ENCODE peak calls at places on chromosome 22, in ten cellular contexts. X is fibroblast of lung, F is brain microvascular endothelial cell, D is AG04449, O is cardiac fibroblast, B is pancreas, N is lung, S is HFF-Myc, W is AG04450, H is hepatocyte. I is an unnamed sample.

GRCh38 chr22:30208631-30209603 is 37.6 kb downstream of the LIF start:
- DNase-seq in X (peak; percentile 95), F (peak; percentile 89), D (peak; percentile 24), O (peak; percentile 88), B (peak; percentile 63), N (no peak), S (peak; percentile 72), W (peak; percentile 86), H (peak; percentile 89), I (no peak)

GRCh38 chr22:46072030-46072881 is 78.1 kb upstream of the PPARA start:
- DNase-seq in X (peak; percentile 69), F (no peak), D (no peak), O (peak; percentile 54), B (peak; percentile 80), N (peak; percentile 74), S (no peak), W (no peak), H (peak; percentile 78), I (no peak)

GRCh38 chr22:19718255-19719054 is 4.2 kb downstream of the SEPTIN5 start:
- DNase-seq in X (no peak), F (no peak), D (no peak), O (no peak), B (peak; percentile 41), N (no peak), S (no peak), W (no peak), H (no peak), I (no peak)

GRCh38 chr22:19559324-19559811 is 35.2 kb upstream of the CLDN5 start:
- DNase-seq in X (no peak), F (no peak), D (no peak), O (no peak), B (no peak), N (no peak), S (no peak), W (no peak), H (no peak), I (no peak)

GRCh38 chr22:44172370-44173108 is 8.2 kb upstream of the PARVG start:
- DNase-seq in X (no peak), F (peak; percentile 6), D (no peak), O (no peak), B (no peak), N (peak; percentile 76), S (no peak), W (no peak), H (no peak), I (no peak)

GRCh38 chr22:29689201-29689871 is 30.5 kb upstream of the CABP7 start:
- DNase-seq in X (no peak), F (no peak), D (no peak), O (no peak), B (no peak), N (no peak), S (no peak), W (no peak), H (no peak), I (no peak)

GRCh38 chr22:42967933-42968332 is 47.0 kb downstream of the PACSIN2 start:
- DNase-seq in X (no peak), F (no peak), D (no peak), O (peak; percentile 47), B (no peak), N (peak; percentile 64), S (no peak), W (no peak), H (no peak), I (no peak)

GRCh38 chr22:40213478-40213877 is 35.8 kb downstream of the TNRC6B start:
- DNase-seq in X (no peak), F (no peak), D (no peak), O (peak; percentile 20), B (no peak), N (no peak), S (no peak), W (no peak), H (no peak), I (no peak)

GRCh38 chr22:20624161-20624616 is 116.8 kb downstream of the MED15 start:
- DNase-seq in X (peak; percentile 16), F (peak; percentile 14), D (no peak), O (peak; percentile 12), B (no peak), N (no peak), S (no peak), W (no peak), H (no peak), I (no peak)

GRCh38 chr22:46802608-46803027 is 40.2 kb downstream of the TBC1D22A start:
- DNase-seq in X (no peak), F (no peak), D (no peak), O (no peak), B (no peak), N (no peak), S (no peak), W (no peak), H (no peak), I (no peak)

GRCh38 chr22:40487663-40488249 is 117.4 kb downstream of the SGSM3 start:
- DNase-seq in X (peak; percentile 40), F (no peak), D (no peak), O (peak; percentile 47), B (no peak), N (no peak), S (no peak), W (no peak), H (peak; percentile 28), I (no peak)

GRCh38 chr22:44802956-44803355 is 50.6 kb downstream of the ARHGAP8 start:
- DNase-seq in X (no peak), F (no peak), D (no peak), O (no peak), B (no peak), N (no peak), S (no peak), W (no peak), H (no peak), I (no peak)

GRCh38 chr22:17159504-17159951 is 451 bp upstream of the HDHD5 start:
- DNase-seq in X (peak; percentile 62), F (peak; percentile 20), D (no peak), O (peak; percentile 60), B (no peak), N (peak; percentile 61), S (no peak), W (no peak), H (peak; percentile 78), I (peak; percentile 11)

GRCh38 chr22:38201718-38202436 is at the start of gene MAFF:
- DNase-seq in X (peak; percentile 95), F (peak; percentile 97), D (peak; percentile 73), O (peak; percentile 99), B (peak; percentile 99), N (peak; percentile 97), S (peak; percentile 89), W (peak; percentile 93), H (peak; percentile 99), I (peak; percentile 88)

GRCh38 chr22:38199826-38200559 is 1.8 kb upstream of the MAFF start:
- DNase-seq in X (no peak), F (no peak), D (no peak), O (no peak), B (no peak), N (no peak), S (no peak), W (no peak), H (no peak), I (no peak)

GRCh38 chr22:38202437-38203089 is 769 bp downstream of the MAFF start:
- DNase-seq in X (peak; percentile 84), F (peak; percentile 85), D (no peak), O (peak; percentile 91), B (peak; percentile 93), N (peak; percentile 81), S (no peak), W (peak; percentile 71), H (peak; percentile 94), I (peak; percentile 69)

GRCh38 chr22:38203090-38203810 is 1.5 kb downstream of the MAFF start:
- DNase-seq in X (peak; percentile 33), F (no peak), D (no peak), O (peak; percentile 58), B (peak; percentile 74), N (peak; percentile 63), S (no peak), W (no peak), H (peak; percentile 75), I (no peak)

DNA sequence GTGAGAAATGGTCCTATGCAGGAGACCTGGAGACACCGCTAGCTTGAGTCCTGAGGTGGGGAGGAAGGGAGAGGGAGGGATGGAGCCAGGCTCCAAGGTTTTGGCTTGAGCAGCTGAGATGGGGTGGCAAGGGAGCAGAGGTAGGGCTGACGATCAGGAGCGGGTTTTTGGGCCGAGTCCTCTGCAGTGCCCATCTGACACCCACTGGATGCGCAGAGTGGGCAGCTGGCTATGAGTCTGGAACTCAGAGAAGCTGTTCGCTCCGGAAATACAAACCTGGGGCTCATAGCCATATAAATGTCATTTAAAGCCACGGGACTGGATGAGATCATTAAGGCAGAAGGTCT is 450 bp upstream of the MAFF start:
- DNase-seq in X (no peak), F (no peak), D (no peak), O (no peak), B (peak; percentile 57), N (no peak), S (no peak), W (no peak), H (no peak), I (no peak)
- H3K4me3 ChIP-seq in X (peak overlapping the region; percentile 56), F (peak overlapping the region; percentile 48), D (peak overlapping the region; percentile 52), O (peak overlapping the region; percentile 44), B (peak overlapping the region; percentile 3), N (no peak overlapping the region), S (peak overlapping the region; percentile 34), W (peak overlapping the region; percentile 54), H (no peak overlapping the region), I (peak overlapping the region; percentile 49)

GRCh38 chr22:26681395-26681821 is 24.0 kb downstream of the MIAT start:
- DNase-seq in X (peak; percentile 88), F (peak; percentile 88), D (no peak), O (peak; percentile 89), B (no peak), N (peak; percentile 76), S (no peak), W (peak; percentile 26), H (peak; percentile 32), I (peak; percentile 89)
- TF ChIP-seq CTCF in X (no peak), F (peak; percentile 36), D (no peak), O (no peak), B (no peak), N (no peak), S (no peak), W (no peak), H (no peak), I (peak; percentile 29)

DNA sequence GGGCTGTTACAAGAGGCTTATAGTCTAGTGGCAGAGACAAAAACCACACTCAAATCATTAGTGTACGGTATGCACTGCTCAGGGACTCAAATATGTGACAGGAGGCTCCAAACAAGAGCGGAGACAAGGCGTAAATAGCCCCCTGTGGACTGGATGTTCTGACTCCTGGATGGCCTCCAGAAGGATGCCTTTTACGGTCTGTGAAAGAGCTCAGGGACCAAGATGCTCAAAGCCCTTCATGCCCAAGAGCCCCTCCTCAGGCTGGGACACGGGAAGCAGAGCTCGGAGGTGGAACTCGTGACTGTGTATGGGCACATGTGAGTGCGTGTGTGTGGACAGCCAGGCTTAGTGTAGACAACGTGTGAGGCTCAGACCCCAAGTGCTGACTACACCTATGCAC is 9.7 kb downstream of the PPM1F start:
- DNase-seq in X (no peak), F (no peak), D (no peak), O (no peak), B (no peak), N (no peak), S (no peak), W (no peak), H (no peak), I (no peak)
- H3K4me3 ChIP-seq in X (no peak overlapping the region), F (no peak overlapping the region), D (no peak overlapping the region), O (no peak overlapping the region), B (no peak overlapping the region), N (no peak overlapping the region), S (no peak overlapping the region), W (no peak overlapping the region), H (no peak overlapping the region), I (no peak overlapping the region)

GRCh38 chr22:23857606-23858483 is at the start of gene SLC2A11:
- DNase-seq in X (peak; percentile 93), F (peak; percentile 95), D (peak; percentile 65), O (peak; percentile 97), B (peak; percentile 97), N (peak; percentile 96), S (peak; percentile 91), W (peak; percentile 92), H (peak; percentile 100), I (peak; percentile 87)
- TF ChIP-seq CTCF in X (peak; percentile 40), F (peak; percentile 47), D (peak; percentile 23), O (peak; percentile 36), B (no peak), N (peak; percentile 1), S (no peak), W (no peak), H (peak; percentile 21), I (peak; percentile 43)